ENCODE peak calls at places on chromosome 17, in seven cellular contexts. One of them, this sample, is unnamed.

GRCh38 chr17:9402590-9403199 is 172.9 kb downstream of the STX8 start:
- DNase-seq in hepatocyte: peak; percentile 22
- DNase-seq in HFFc6: peak; percentile 23
- DNase-seq in neural progenitor cell: peak; percentile 39
- DNase-seq in omental fat pad: no peak
- DNase-seq in stomach: no peak
- DNase-seq in RWPE1: no peak
- DNase-seq in this sample: no peak

GRCh38 chr17:51805765-51806164 is 352.7 kb downstream of the CA10 start:
- DNase-seq in HFFc6: no peak
- DNase-seq in neural progenitor cell: no peak
- DNase-seq in hepatocyte: no peak
- DNase-seq in RWPE1: no peak
- DNase-seq in omental fat pad: no peak
- DNase-seq in stomach: no peak
- DNase-seq in this sample: no peak

GRCh38 chr17:47686661-47687327 is 7.2 kb upstream of the TBKBP1 start:
- DNase-seq in hepatocyte: no peak
- DNase-seq in omental fat pad: no peak
- DNase-seq in RWPE1: no peak
- DNase-seq in stomach: no peak
- DNase-seq in HFFc6: peak; percentile 30
- DNase-seq in neural progenitor cell: no peak
- DNase-seq in this sample: no peak

GRCh38 chr17:52297230-52298010 is 138.9 kb upstream of the CA10 start:
- DNase-seq in omental fat pad: no peak
- DNase-seq in HFFc6: no peak
- DNase-seq in RWPE1: peak; percentile 36
- DNase-seq in hepatocyte: peak; percentile 20
- DNase-seq in stomach: no peak
- DNase-seq in neural progenitor cell: peak; percentile 5
- DNase-seq in this sample: no peak

GRCh38 chr17:77403854-77404253 is 263.1 kb downstream of the SEC14L1 start:
- DNase-seq in hepatocyte: no peak
- DNase-seq in omental fat pad: no peak
- DNase-seq in HFFc6: no peak
- DNase-seq in stomach: no peak
- DNase-seq in neural progenitor cell: no peak
- DNase-seq in RWPE1: no peak
- DNase-seq in this sample: no peak

GRCh38 chr17:79043931-79044320 is 20.0 kb downstream of the C1QTNF1 start:
- DNase-seq in HFFc6: no peak
- DNase-seq in neural progenitor cell: no peak
- DNase-seq in hepatocyte: no peak
- DNase-seq in RWPE1: no peak
- DNase-seq in omental fat pad: no peak
- DNase-seq in stomach: no peak
- DNase-seq in this sample: no peak

GRCh38 chr17:27776882-27777624 is 23.3 kb downstream of the NOS2 start:
- DNase-seq in stomach: no peak
- DNase-seq in neural progenitor cell: no peak
- DNase-seq in omental fat pad: no peak
- DNase-seq in hepatocyte: no peak
- DNase-seq in RWPE1: no peak
- DNase-seq in HFFc6: no peak
- DNase-seq in this sample: no peak

GRCh38 chr17:47897561-47897960 is 1.5 kb downstream of the SP2 start:
- DNase-seq in hepatocyte: no peak
- DNase-seq in neural progenitor cell: no peak
- DNase-seq in RWPE1: no peak
- DNase-seq in omental fat pad: no peak
- DNase-seq in HFFc6: no peak
- DNase-seq in stomach: no peak
- DNase-seq in this sample: no peak

GRCh38 chr17:49180303-49180702 is 30.1 kb downstream of the GNGT2 start:
- DNase-seq in HFFc6: peak; percentile 47
- DNase-seq in omental fat pad: peak; percentile 58
- DNase-seq in stomach: peak; percentile 73
- DNase-seq in hepatocyte: peak; percentile 35
- DNase-seq in neural progenitor cell: peak; percentile 66
- DNase-seq in RWPE1: peak; percentile 65
- DNase-seq in this sample: no peak

GRCh38 chr17:50277357-50277754 is 3.1 kb downstream of the TMEM92 start:
- DNase-seq in neural progenitor cell: no peak
- DNase-seq in stomach: no peak
- DNase-seq in hepatocyte: no peak
- DNase-seq in HFFc6: no peak
- DNase-seq in omental fat pad: no peak
- DNase-seq in RWPE1: no peak
- DNase-seq in this sample: no peak
- TF ChIP-seq CTCF in neural progenitor cell: no peak
- TF ChIP-seq CTCF in stomach: no peak
- TF ChIP-seq CTCF in hepatocyte: no peak
- TF ChIP-seq CTCF in HFFc6: no peak
- TF ChIP-seq CTCF in omental fat pad: no peak
- TF ChIP-seq CTCF in RWPE1: no peak
- TF ChIP-seq CTCF in this sample: no peak

GRCh38 chr17:72005332-72006163 is 115.3 kb upstream of the SOX9 start:
- DNase-seq in RWPE1: no peak
- DNase-seq in HFFc6: no peak
- DNase-seq in neural progenitor cell: no peak
- DNase-seq in stomach: no peak
- DNase-seq in omental fat pad: no peak
- DNase-seq in hepatocyte: no peak
- DNase-seq in this sample: no peak
- TF ChIP-seq CTCF in RWPE1: no peak
- TF ChIP-seq CTCF in HFFc6: no peak
- TF ChIP-seq CTCF in neural progenitor cell: no peak
- TF ChIP-seq CTCF in stomach: no peak
- TF ChIP-seq CTCF in omental fat pad: no peak
- TF ChIP-seq CTCF in hepatocyte: no peak
- TF ChIP-seq CTCF in this sample: no peak

GRCh38 chr17:44623070-44623725 is 33.1 kb upstream of the MEIOC start:
- DNase-seq in hepatocyte: no peak
- DNase-seq in HFFc6: peak; percentile 18
- DNase-seq in RWPE1: no peak
- DNase-seq in neural progenitor cell: no peak
- DNase-seq in omental fat pad: no peak
- DNase-seq in stomach: no peak
- DNase-seq in this sample: no peak
- TF ChIP-seq CTCF in hepatocyte: peak; percentile 4
- TF ChIP-seq CTCF in HFFc6: no peak
- TF ChIP-seq CTCF in RWPE1: no peak
- TF ChIP-seq CTCF in neural progenitor cell: no peak
- TF ChIP-seq CTCF in omental fat pad: no peak
- TF ChIP-seq CTCF in stomach: no peak
- TF ChIP-seq CTCF in this sample: no peak

DNA sequence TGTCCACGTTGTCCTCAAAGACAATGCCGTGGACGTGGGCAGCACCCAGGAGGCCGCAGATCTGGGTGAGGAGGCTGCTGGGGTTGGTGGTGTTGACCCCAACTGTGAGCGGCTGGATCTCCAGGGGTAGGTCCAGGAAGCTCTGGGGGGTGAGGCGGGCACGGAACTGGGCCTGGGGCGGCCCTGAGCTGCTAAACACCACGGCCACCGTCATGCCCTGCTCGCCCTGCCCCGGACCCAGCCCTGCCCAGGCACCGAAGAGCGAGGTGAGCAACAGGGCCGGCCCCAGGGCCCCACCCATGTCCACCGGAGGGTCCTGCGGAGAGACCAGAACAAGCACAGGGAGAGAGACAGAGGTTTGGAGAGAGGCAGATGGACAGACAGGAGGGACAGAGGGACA is 4.9 kb downstream of the GRIN2C start:
- DNase-seq in stomach: no peak
- DNase-seq in HFFc6: no peak
- DNase-seq in hepatocyte: no peak
- DNase-seq in omental fat pad: no peak
- DNase-seq in RWPE1: no peak
- DNase-seq in neural progenitor cell: no peak
- DNase-seq in this sample: no peak
- TF ChIP-seq CTCF in stomach: no peak
- TF ChIP-seq CTCF in HFFc6: no peak
- TF ChIP-seq CTCF in hepatocyte: no peak
- TF ChIP-seq CTCF in omental fat pad: no peak
- TF ChIP-seq CTCF in RWPE1: no peak
- TF ChIP-seq CTCF in neural progenitor cell: no peak
- TF ChIP-seq CTCF in this sample: no peak

DNA sequence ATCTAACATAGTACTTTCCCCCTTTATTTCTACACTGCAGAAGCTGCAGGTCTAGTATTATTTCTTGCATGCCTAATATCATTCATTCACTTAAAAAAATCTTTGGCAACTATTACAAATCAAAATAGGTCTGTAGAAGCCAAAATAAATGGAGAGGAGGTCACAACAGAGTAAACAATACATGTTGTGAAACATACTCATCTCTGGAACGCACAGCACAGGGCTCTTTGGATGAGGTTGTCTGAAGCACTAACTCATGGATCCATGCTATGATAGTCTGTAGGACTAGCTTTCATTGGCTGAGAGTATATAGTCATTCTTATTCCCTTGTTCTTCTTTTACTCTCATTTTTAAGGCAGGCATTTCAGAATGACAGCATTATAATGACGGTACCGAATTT is 21.3 kb downstream of the MYO1D start:
- DNase-seq in omental fat pad: no peak
- DNase-seq in RWPE1: no peak
- DNase-seq in HFFc6: no peak
- DNase-seq in hepatocyte: no peak
- DNase-seq in neural progenitor cell: no peak
- DNase-seq in stomach: no peak
- DNase-seq in this sample: no peak
- TF ChIP-seq CTCF in omental fat pad: no peak
- TF ChIP-seq CTCF in RWPE1: no peak
- TF ChIP-seq CTCF in HFFc6: no peak
- TF ChIP-seq CTCF in hepatocyte: no peak
- TF ChIP-seq CTCF in neural progenitor cell: no peak
- TF ChIP-seq CTCF in stomach: no peak
- TF ChIP-seq CTCF in this sample: no peak

GRCh38 chr17:54749157-54749556 is 151.5 kb upstream of the TOM1L1 start:
- DNase-seq in neural progenitor cell: peak; percentile 7
- DNase-seq in omental fat pad: no peak
- DNase-seq in HFFc6: no peak
- DNase-seq in RWPE1: no peak
- DNase-seq in hepatocyte: no peak
- DNase-seq in stomach: no peak
- DNase-seq in this sample: no peak

GRCh38 chr17:54754560-54754959 is 146.1 kb upstream of the TOM1L1 start:
- DNase-seq in stomach: no peak
- DNase-seq in neural progenitor cell: peak; percentile 4
- DNase-seq in HFFc6: no peak
- DNase-seq in omental fat pad: no peak
- DNase-seq in hepatocyte: no peak
- DNase-seq in RWPE1: no peak
- DNase-seq in this sample: no peak
- TF ChIP-seq CTCF in stomach: no peak
- TF ChIP-seq CTCF in neural progenitor cell: peak; percentile 45
- TF ChIP-seq CTCF in HFFc6: peak; percentile 40
- TF ChIP-seq CTCF in omental fat pad: no peak
- TF ChIP-seq CTCF in hepatocyte: peak; percentile 4
- TF ChIP-seq CTCF in RWPE1: no peak
- TF ChIP-seq CTCF in this sample: peak; percentile 33

DNA sequence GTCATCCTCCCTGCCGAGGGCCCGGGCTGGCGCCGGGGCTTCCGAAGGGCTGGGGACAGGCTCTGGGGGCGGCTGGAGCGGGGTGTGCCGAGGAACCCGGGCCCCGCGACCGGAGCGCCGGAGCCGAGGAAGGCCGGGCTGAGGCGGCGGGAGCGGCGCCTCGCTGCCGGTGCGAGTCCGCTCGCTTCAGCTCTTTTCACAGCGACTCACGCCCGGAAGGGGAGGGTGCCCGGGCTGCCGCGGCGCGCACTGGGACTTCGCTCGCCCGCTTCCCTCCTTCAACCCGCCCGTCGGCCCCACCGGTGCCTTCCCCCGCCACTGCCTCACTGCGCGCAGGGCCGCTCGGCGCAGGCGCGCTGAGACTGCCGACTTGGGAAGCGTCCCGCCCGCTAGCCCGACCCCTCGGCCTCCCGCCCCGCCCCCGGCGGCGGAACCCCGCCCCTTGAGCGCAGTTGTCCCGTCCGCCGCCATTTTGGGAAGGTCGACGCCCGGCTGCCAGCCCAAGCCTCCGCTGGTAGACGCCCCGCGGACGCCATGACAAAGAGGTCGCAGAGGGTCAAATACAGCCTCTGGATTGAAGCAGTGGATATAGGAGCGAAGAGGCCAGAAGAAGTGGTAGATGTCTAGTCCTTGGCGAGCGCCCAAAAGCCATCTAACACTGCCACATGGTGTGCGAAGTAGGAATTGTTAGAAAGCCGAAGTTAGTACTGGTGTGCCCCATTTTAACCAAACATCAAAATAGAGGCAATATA is at the start of gene UBE2G1:
- DNase-seq in RWPE1: peak; percentile 97
- DNase-seq in omental fat pad: peak; percentile 94
- DNase-seq in stomach: peak; percentile 99
- DNase-seq in neural progenitor cell: peak; percentile 99
- DNase-seq in HFFc6: peak; percentile 93
- DNase-seq in hepatocyte: peak; percentile 99
- DNase-seq in this sample: peak; percentile 98
- TF ChIP-seq CTCF in RWPE1: no peak
- TF ChIP-seq CTCF in omental fat pad: no peak
- TF ChIP-seq CTCF in stomach: no peak
- TF ChIP-seq CTCF in neural progenitor cell: peak; percentile 43
- TF ChIP-seq CTCF in HFFc6: peak; percentile 54
- TF ChIP-seq CTCF in hepatocyte: peak; percentile 44
- TF ChIP-seq CTCF in this sample: no peak

GRCh38 chr17:62366191-62366590 is 14.2 kb upstream of the EFCAB3 start:
- DNase-seq in HFFc6: no peak
- DNase-seq in neural progenitor cell: no peak
- DNase-seq in RWPE1: no peak
- DNase-seq in stomach: no peak
- DNase-seq in hepatocyte: no peak
- DNase-seq in omental fat pad: no peak
- DNase-seq in this sample: no peak
- TF ChIP-seq CTCF in HFFc6: no peak
- TF ChIP-seq CTCF in neural progenitor cell: no peak
- TF ChIP-seq CTCF in RWPE1: no peak
- TF ChIP-seq CTCF in stomach: no peak
- TF ChIP-seq CTCF in hepatocyte: no peak
- TF ChIP-seq CTCF in omental fat pad: no peak
- TF ChIP-seq CTCF in this sample: no peak